ENCODE peak calls at places on chromosomes 16 and 17, in seven cellular contexts. Y is H1, O is stomach, E is suprapubic skin, S is adrenal gland, X is IMR-90, L is body of pancreas. I is an unnamed sample. For H3K4me1, the result is how much of the 10 kb centered on the place peaks cover.

GRCh38 chr16:54589326-54589725 is 302.7 kb upstream of the IRX3 start:
- DNase-seq in S (no peak), O (no peak), Y (no peak), E (no peak), X (no peak), L (no peak), I (no peak)

GRCh38 chr16:30060354-30061194 is 5.0 kb upstream of the ALDOA start:
- DNase-seq in X (no peak), E (no peak), L (no peak), Y (no peak), S (no peak), O (no peak), I (no peak)

GRCh38 chr16:57666353-57667068 is 1.6 kb upstream of the ADGRG3 start:
- DNase-seq in Y (no peak), X (no peak), E (no peak), O (no peak), S (no peak), L (no peak), I (no peak)

GRCh38 chr17:11205656-11206055 is 35.4 kb upstream of the SHISA6 start:
- DNase-seq in O (no peak), L (no peak), X (no peak), E (no peak), S (no peak), Y (no peak), I (no peak)

GRCh38 chr17:8185580-8186445 is 4.2 kb downstream of the BORCS6 start:
- DNase-seq in Y (no peak), O (peak), L (peak), S (peak), E (peak), X (peak), I (no peak)

GRCh38 chr17:56440391-56440790 is 153.1 kb upstream of the NOG start:
- DNase-seq in S (no peak), O (no peak), Y (no peak), X (peak), E (no peak), L (no peak), I (no peak)

GRCh38 chr17:37191219-37191618 is 184.6 kb upstream of the C17orf78 start:
- DNase-seq in X (peak), E (no peak), O (no peak), L (no peak), S (no peak), Y (no peak), I (no peak)

GRCh38 chr16:68003031-68003430 is 3.7 kb upstream of the DPEP2 start:
- DNase-seq in S (no peak), E (no peak), L (no peak), Y (no peak), O (no peak), X (peak), I (no peak)

GRCh38 chr16:50254072-50254471 is 12.3 kb upstream of the ADCY7 start:
- DNase-seq in Y (no peak), L (no peak), O (no peak), S (no peak), E (no peak), X (no peak), I (no peak)

DNA sequence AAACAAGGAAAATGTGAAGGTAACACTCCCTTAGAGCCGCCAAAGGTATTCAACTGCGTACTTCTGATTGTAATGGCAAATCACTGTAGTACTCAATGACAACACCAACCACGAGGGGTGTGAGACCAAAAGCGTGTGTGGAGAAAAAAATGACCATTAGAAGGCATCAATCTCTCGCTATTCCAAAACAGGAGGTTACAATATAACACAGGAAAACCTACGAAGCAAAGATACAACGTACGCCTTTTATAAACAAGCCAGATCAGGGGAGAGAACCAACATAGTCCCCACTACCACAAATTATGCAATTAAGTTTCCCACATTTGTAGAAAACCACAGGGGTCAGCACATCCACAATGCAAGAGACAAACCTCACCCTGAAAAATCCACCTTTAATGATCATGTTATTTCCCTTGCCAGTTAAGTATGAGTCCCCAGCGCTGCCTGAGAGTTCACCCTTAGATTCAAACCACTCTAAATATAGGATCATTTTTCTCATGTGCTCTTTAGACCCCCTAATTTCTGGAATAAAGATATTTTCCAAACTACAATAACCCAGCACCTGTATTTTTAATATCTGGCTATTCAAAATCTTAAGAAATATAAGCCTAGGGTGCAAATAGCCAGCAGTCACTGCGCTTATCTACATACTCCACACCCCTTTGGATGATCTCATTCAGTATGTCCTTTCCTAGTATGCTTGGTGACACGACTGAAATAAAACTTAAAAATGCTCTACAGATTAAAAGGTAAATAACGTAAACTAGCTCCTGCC is 12.4 kb downstream of the TEX14 start:
- DNase-seq in X (peak), L (no peak), Y (no peak), S (no peak), E (no peak), O (no peak), I (no peak)
- H3K4me1 ChIP-seq in X (under half), L (under half), Y (under half), S (under half), E (under half), O (under half), I (under half)

GRCh38 chr17:1169471-1169908 is 10.3 kb downstream of the ABR start:
- DNase-seq in O (no peak), L (no peak), Y (no peak), E (no peak), X (no peak), S (peak), I (no peak)

GRCh38 chr17:1171953-1172352 is 7.8 kb downstream of the ABR start:
- DNase-seq in L (no peak), O (no peak), E (no peak), Y (no peak), X (no peak), S (no peak), I (no peak)

GRCh38 chr17:1168537-1169234 is 11.1 kb downstream of the ABR start:
- DNase-seq in O (no peak), L (no peak), S (peak), X (no peak), Y (no peak), E (no peak), I (no peak)

GRCh38 chr17:1169913-1170312 is 9.9 kb downstream of the ABR start:
- DNase-seq in S (no peak), L (no peak), X (no peak), E (no peak), O (no peak), Y (no peak), I (no peak)

GRCh38 chr17:1170739-1171138 is 9.0 kb downstream of the ABR start:
- DNase-seq in Y (no peak), L (no peak), S (no peak), O (no peak), E (no peak), X (no peak), I (no peak)
- TF ChIP-seq CTCF in Y (peak), L (no peak), S (no peak), O (no peak), E (no peak), X (peak), I (no peak)

GRCh38 chr16:22195695-22196558 is 10.2 kb upstream of the EEF2K start:
- DNase-seq in S (peak), X (peak), L (peak), Y (peak), O (peak), E (peak), I (no peak)
- TF ChIP-seq POLR2A in S (peak), X (no peak), L (peak), Y (no peak), O (no peak), E (no peak), I (peak)

DNA sequence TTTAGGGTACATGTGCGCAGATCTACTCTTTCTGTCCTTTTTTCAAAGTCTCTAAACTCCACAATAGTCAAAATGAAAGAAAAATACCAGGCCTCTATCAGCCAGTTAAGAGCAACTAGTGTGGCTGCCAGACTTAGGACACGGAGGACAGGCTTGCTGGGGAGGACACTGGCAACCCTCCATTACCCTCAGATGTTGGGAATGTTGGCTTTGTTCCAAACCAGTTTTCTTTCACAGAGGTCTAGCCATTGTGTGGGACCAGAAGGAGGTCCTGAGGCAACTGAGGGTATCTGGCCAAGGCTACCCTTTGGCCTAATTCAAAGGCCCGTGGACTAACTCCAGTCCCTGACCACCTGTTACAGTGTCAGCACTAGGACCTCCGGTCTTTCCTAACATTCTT is 51.2 kb upstream of the MED9 start:
- DNase-seq in Y (no peak), X (no peak), S (no peak), O (no peak), L (no peak), E (no peak), I (no peak)
- H3K4me1 ChIP-seq in Y (under half), X (under half), S (under half), O (under half), L (under half), E (under half), I (under half)

GRCh38 chr16:87705780-87706277 is 60.0 kb downstream of the KLHDC4 start:
- DNase-seq in Y (no peak), L (peak), X (no peak), S (no peak), E (no peak), O (peak), I (no peak)

GRCh38 chr16:87703071-87703470 is 62.7 kb downstream of the KLHDC4 start:
- DNase-seq in X (no peak), S (peak), L (no peak), O (no peak), Y (no peak), E (no peak), I (no peak)

GRCh38 chr16:87706278-87707000 is 59.3 kb downstream of the KLHDC4 start:
- DNase-seq in X (no peak), L (peak), O (no peak), E (no peak), Y (no peak), S (no peak), I (no peak)

GRCh38 chr16:87703835-87704375 is 61.9 kb downstream of the KLHDC4 start:
- DNase-seq in O (no peak), S (no peak), X (no peak), Y (no peak), E (no peak), L (no peak), I (no peak)

GRCh38 chr16:87704754-87705353 is 60.9 kb downstream of the KLHDC4 start:
- DNase-seq in O (no peak), Y (no peak), E (no peak), X (no peak), L (no peak), S (no peak), I (no peak)
- TF ChIP-seq CTCF in O (no peak), Y (no peak), E (no peak), X (no peak), L (no peak), S (no peak), I (no peak)

GRCh38 chr17:43905985-43906852 is 1.1 kb downstream of the MPP2 start:
- DNase-seq in X (peak), L (peak), E (peak), S (peak), O (peak), Y (no peak), I (no peak)

GRCh38 chr17:43905400-43905984 is 1.8 kb downstream of the MPP2 start:
- DNase-seq in Y (no peak), S (no peak), X (no peak), E (no peak), L (no peak), O (no peak), I (no peak)

GRCh38 chr17:43906951-43907424 is 348 bp downstream of the MPP2 start:
- DNase-seq in X (no peak), E (no peak), Y (no peak), S (no peak), O (no peak), L (no peak), I (no peak)

GRCh38 chr17:43908111-43908721 is 880 bp upstream of the MPP2 start:
- DNase-seq in S (peak), X (peak), E (no peak), O (peak), L (peak), Y (no peak), I (no peak)

GRCh38 chr17:43907425-43907981 is at the start of gene MPP2:
- DNase-seq in S (no peak), O (peak), X (peak), L (peak), Y (no peak), E (peak), I (no peak)
- TF ChIP-seq POLR2A in S (no peak), O (no peak), X (peak), L (no peak), Y (no peak), E (no peak), I (peak)

GRCh38 chr16:48432136-48432535 is 46.9 kb upstream of the SIAH1 start:
- DNase-seq in S (no peak), X (no peak), L (no peak), Y (no peak), O (no peak), E (no peak), I (no peak)

GRCh38 chr16:48433116-48433848 is 48.1 kb upstream of the SIAH1 start:
- DNase-seq in O (no peak), X (no peak), Y (no peak), S (no peak), E (no peak), L (no peak), I (no peak)

GRCh38 chr16:48434653-48435318 is 49.6 kb upstream of the SIAH1 start:
- DNase-seq in Y (no peak), S (peak), E (no peak), O (no peak), X (peak), L (no peak), I (no peak)

GRCh38 chr16:48435319-48435682 is 50.1 kb upstream of the SIAH1 start:
- DNase-seq in O (no peak), X (no peak), S (no peak), E (no peak), L (no peak), Y (no peak), I (no peak)

DNA sequence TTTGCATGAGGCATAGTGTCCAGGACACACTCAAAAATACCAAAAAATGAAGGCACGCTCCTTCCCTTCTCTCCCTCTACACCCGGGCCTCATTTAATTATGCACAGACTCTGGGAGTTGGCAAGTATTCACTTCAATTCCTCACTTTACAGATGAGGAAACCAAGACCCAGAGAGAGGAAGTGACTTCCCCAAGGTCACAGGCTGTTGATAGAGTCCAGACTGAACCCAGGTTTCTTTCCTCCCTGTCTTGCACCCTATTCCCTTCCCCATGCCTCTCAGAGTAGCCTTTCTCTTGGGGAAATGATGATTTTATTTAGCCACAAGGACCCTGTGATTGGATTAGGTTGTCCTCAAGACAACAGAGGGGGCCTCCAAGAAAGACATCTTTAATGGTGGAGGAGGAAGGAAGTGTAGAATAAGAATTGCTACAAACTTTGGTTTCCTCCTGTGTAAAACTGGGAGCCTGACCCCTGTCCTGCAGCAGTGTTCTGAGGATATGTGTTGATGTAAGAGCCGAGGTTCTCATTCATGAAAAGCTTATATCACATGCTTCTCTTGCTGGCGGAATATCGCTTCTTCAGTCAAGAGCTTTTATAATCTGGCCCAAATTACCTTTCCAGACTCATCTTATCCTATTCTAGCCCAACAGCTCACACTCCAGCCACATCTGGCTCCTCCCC is 48.8 kb upstream of the SIAH1 start:
- DNase-seq in Y (no peak), X (no peak), O (no peak), S (no peak), E (no peak), L (no peak), I (no peak)
- H3K4me1 ChIP-seq in Y (under half), X (under half), O (under half), S (under half), E (under half), L (under half), I (under half)

GRCh38 chr17:19867094-19867653 is 562 bp downstream of the ULK2 start:
- DNase-seq in E (peak), S (peak), Y (no peak), L (peak), O (peak), X (peak), I (no peak)

DNA sequence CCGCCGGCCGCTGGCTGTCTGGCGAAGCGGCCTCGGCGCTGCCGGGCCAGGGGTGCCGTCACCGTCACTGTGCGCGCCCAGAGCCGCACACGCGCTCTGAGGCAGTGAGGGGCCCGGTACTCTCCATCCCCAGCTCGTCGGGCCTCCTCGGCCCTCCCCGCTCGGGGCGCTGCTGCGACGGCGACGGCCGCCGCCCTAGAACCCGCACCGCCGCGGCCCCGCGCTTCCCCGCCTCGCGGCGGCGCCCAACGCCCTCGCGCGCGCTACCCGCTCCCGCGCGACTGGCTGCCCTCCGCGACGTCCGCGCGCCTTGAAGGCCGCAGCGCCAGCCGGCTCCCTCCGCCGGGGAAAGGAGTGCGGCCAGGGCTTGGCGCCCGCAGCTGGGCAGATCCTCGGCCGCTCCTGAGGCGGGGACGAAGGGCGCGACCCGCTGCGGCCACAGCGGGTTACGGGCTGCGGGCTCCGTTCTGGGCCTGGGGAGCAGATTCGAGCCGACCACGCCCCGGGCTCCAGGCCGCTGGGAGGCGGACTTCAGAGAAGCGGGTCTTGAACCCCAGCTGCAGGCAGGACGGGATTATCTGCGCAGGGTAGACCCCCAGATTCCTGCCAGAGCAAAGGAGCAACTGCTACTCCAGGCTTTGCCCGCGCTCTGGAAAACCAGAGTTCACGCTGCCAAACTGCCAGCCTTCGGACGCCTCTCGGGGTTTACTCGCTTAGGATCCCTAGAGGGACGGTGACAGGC is at the start of gene ULK2:
- DNase-seq in Y (no peak), S (peak), E (no peak), X (peak), L (peak), O (peak), I (no peak)
- TF ChIP-seq CTCF in Y (peak), S (no peak), E (no peak), X (peak), L (no peak), O (peak), I (no peak)

I was measured in esophagus squamous epithelium.